ENCODE peak calls at places on chromosomes 1 and 21, in four cellular contexts. One of them, this sample, is unnamed.
A peak's percentile ranks its signal among the peaks of the same experiment; 100 is the strongest.

GRCh38 chr1:239999170-239999569 is 92.5 kb upstream of the FMN2 start:
- DNase-seq in left cardiac atrium: no peak
- DNase-seq in mammary epithelial cell: no peak
- DNase-seq in SJSA1: no peak
- DNase-seq in this sample: no peak

GRCh38 chr1:28102169-28102568 is 13.8 kb upstream of the EYA3 start:
- DNase-seq in left cardiac atrium: no peak
- DNase-seq in mammary epithelial cell: no peak
- DNase-seq in SJSA1: no peak
- DNase-seq in this sample: no peak

GRCh38 chr21:25501996-25502665 is 105.2 kb downstream of the MRPL39 start:
- DNase-seq in mammary epithelial cell: peak; percentile 3
- DNase-seq in left cardiac atrium: no peak
- DNase-seq in SJSA1: no peak
- DNase-seq in this sample: no peak

GRCh38 chr1:8134546-8135235 is 108.6 kb upstream of the ERRFI1 start:
- DNase-seq in mammary epithelial cell: no peak
- DNase-seq in SJSA1: peak; percentile 59
- DNase-seq in left cardiac atrium: no peak
- DNase-seq in this sample: no peak

GRCh38 chr1:101284021-101284420 is 47.2 kb downstream of the S1PR1 start:
- DNase-seq in left cardiac atrium: no peak
- DNase-seq in SJSA1: no peak
- DNase-seq in mammary epithelial cell: no peak
- DNase-seq in this sample: no peak

GRCh38 chr1:185376840-185377635 is 60.0 kb upstream of the IVNS1ABP start:
- DNase-seq in left cardiac atrium: no peak
- DNase-seq in SJSA1: no peak
- DNase-seq in mammary epithelial cell: peak; percentile 12
- DNase-seq in this sample: no peak

GRCh38 chr1:205584732-205585131 is 47.1 kb downstream of the ELK4 start:
- DNase-seq in SJSA1: no peak
- DNase-seq in left cardiac atrium: no peak
- DNase-seq in mammary epithelial cell: no peak
- DNase-seq in this sample: no peak

GRCh38 chr1:161486806-161487482 is 18.3 kb upstream of the FCGR2A start:
- DNase-seq in SJSA1: no peak
- DNase-seq in mammary epithelial cell: peak; percentile 46
- DNase-seq in left cardiac atrium: no peak
- DNase-seq in this sample: peak; percentile 9

GRCh38 chr1:147773215-147773715 is 12.9 kb upstream of the GJA5 start:
- DNase-seq in SJSA1: no peak
- DNase-seq in mammary epithelial cell: no peak
- DNase-seq in left cardiac atrium: no peak
- DNase-seq in this sample: no peak

GRCh38 chr1:225299624-225300023 is 128.2 kb downstream of the LBR start:
- DNase-seq in SJSA1: no peak
- DNase-seq in left cardiac atrium: no peak
- DNase-seq in mammary epithelial cell: peak; percentile 79
- DNase-seq in this sample: no peak

GRCh38 chr1:41809716-41810115 is 109.0 kb downstream of the HIVEP3 start:
- DNase-seq in left cardiac atrium: no peak
- DNase-seq in SJSA1: no peak
- DNase-seq in mammary epithelial cell: no peak
- DNase-seq in this sample: no peak

This sample was measured in smooth muscle cell of the brain vasculature.